ENCODE peak calls at places on chromosomes 5 and 9, in ten cellular contexts. One of them, this sample, is unnamed. For H3K4me1 and H3K9me3, the result is how much of the 10 kb centered on the place peaks cover.

GRCh38 chr5:135631356-135631755 is 52.6 kb upstream of the CXCL14 start:
- DNase-seq in heart left ventricle: no peak
- DNase-seq in SK-N-SH: no peak
- DNase-seq in cardiac muscle cell: no peak
- DNase-seq in PC-9: no peak
- DNase-seq in neural progenitor cell: no peak
- DNase-seq in naive thymus-derived CD4-positive, alpha-beta T cell: no peak
- DNase-seq in tibial artery: no peak
- DNase-seq in upper lobe of right lung: no peak
- DNase-seq in uterus: no peak
- DNase-seq in this sample: no peak

GRCh38 chr9:116594552-116594951 is 92.6 kb upstream of the TRIM32 start:
- DNase-seq in heart left ventricle: no peak
- DNase-seq in SK-N-SH: no peak
- DNase-seq in cardiac muscle cell: peak
- DNase-seq in PC-9: no peak
- DNase-seq in neural progenitor cell: no peak
- DNase-seq in naive thymus-derived CD4-positive, alpha-beta T cell: no peak
- DNase-seq in tibial artery: peak
- DNase-seq in upper lobe of right lung: no peak
- DNase-seq in uterus: peak
- DNase-seq in this sample: no peak

GRCh38 chr9:135604437-135605237 is 34.7 kb downstream of the GLT6D1 start:
- DNase-seq in heart left ventricle: no peak
- DNase-seq in SK-N-SH: peak
- DNase-seq in cardiac muscle cell: no peak
- DNase-seq in PC-9: no peak
- DNase-seq in neural progenitor cell: no peak
- DNase-seq in naive thymus-derived CD4-positive, alpha-beta T cell: no peak
- DNase-seq in tibial artery: no peak
- DNase-seq in upper lobe of right lung: peak
- DNase-seq in uterus: peak
- DNase-seq in this sample: no peak

GRCh38 chr5:82174128-82174918 is 103.8 kb downstream of the RPS23 start:
- DNase-seq in heart left ventricle: peak
- DNase-seq in SK-N-SH: peak
- DNase-seq in cardiac muscle cell: peak
- DNase-seq in PC-9: peak
- DNase-seq in neural progenitor cell: peak
- DNase-seq in naive thymus-derived CD4-positive, alpha-beta T cell: peak
- DNase-seq in tibial artery: peak
- DNase-seq in upper lobe of right lung: peak
- DNase-seq in uterus: peak
- DNase-seq in this sample: no peak

GRCh38 chr5:131513780-131514179 is 121.2 kb downstream of the RAPGEF6 start:
- DNase-seq in heart left ventricle: no peak
- DNase-seq in SK-N-SH: no peak
- DNase-seq in cardiac muscle cell: no peak
- DNase-seq in PC-9: no peak
- DNase-seq in neural progenitor cell: no peak
- DNase-seq in naive thymus-derived CD4-positive, alpha-beta T cell: no peak
- DNase-seq in tibial artery: no peak
- DNase-seq in upper lobe of right lung: no peak
- DNase-seq in uterus: no peak
- DNase-seq in this sample: no peak

GRCh38 chr9:20321683-20322082 is 300.6 kb downstream of the MLLT3 start:
- DNase-seq in heart left ventricle: no peak
- DNase-seq in SK-N-SH: no peak
- DNase-seq in cardiac muscle cell: no peak
- DNase-seq in PC-9: no peak
- DNase-seq in neural progenitor cell: no peak
- DNase-seq in naive thymus-derived CD4-positive, alpha-beta T cell: peak
- DNase-seq in tibial artery: no peak
- DNase-seq in upper lobe of right lung: no peak
- DNase-seq in uterus: no peak
- DNase-seq in this sample: peak

GRCh38 chr5:138789771-138790242 is 36.6 kb downstream of the CTNNA1 start:
- DNase-seq in heart left ventricle: no peak
- DNase-seq in SK-N-SH: peak
- DNase-seq in cardiac muscle cell: peak
- DNase-seq in PC-9: no peak
- DNase-seq in neural progenitor cell: peak
- DNase-seq in naive thymus-derived CD4-positive, alpha-beta T cell: peak
- DNase-seq in tibial artery: no peak
- DNase-seq in upper lobe of right lung: no peak
- DNase-seq in uterus: no peak
- DNase-seq in this sample: no peak

GRCh38 chr5:132024789-132025402 is 13.4 kb upstream of the ACSL6 start:
- DNase-seq in heart left ventricle: no peak
- DNase-seq in SK-N-SH: peak
- DNase-seq in cardiac muscle cell: no peak
- DNase-seq in PC-9: no peak
- DNase-seq in neural progenitor cell: peak
- DNase-seq in naive thymus-derived CD4-positive, alpha-beta T cell: no peak
- DNase-seq in tibial artery: no peak
- DNase-seq in upper lobe of right lung: no peak
- DNase-seq in uterus: no peak
- DNase-seq in this sample: no peak

GRCh38 chr9:113756476-113757198 is 119.5 kb upstream of the ZNF618 start:
- DNase-seq in heart left ventricle: no peak
- DNase-seq in SK-N-SH: no peak
- DNase-seq in cardiac muscle cell: peak
- DNase-seq in PC-9: no peak
- DNase-seq in neural progenitor cell: no peak
- DNase-seq in naive thymus-derived CD4-positive, alpha-beta T cell: no peak
- DNase-seq in tibial artery: no peak
- DNase-seq in upper lobe of right lung: no peak
- DNase-seq in uterus: no peak
- DNase-seq in this sample: no peak

GRCh38 chr5:89722538-89722937 is 687.0 kb downstream of the CETN3 start:
- DNase-seq in heart left ventricle: no peak
- DNase-seq in SK-N-SH: no peak
- DNase-seq in cardiac muscle cell: no peak
- DNase-seq in PC-9: no peak
- DNase-seq in neural progenitor cell: peak
- DNase-seq in naive thymus-derived CD4-positive, alpha-beta T cell: no peak
- DNase-seq in tibial artery: no peak
- DNase-seq in upper lobe of right lung: no peak
- DNase-seq in uterus: no peak
- DNase-seq in this sample: no peak

GRCh38 chr5:172443441-172444109 is 10.8 kb downstream of the SH3PXD2B start:
- DNase-seq in heart left ventricle: peak
- DNase-seq in SK-N-SH: peak
- DNase-seq in cardiac muscle cell: peak
- DNase-seq in PC-9: peak
- DNase-seq in neural progenitor cell: no peak
- DNase-seq in naive thymus-derived CD4-positive, alpha-beta T cell: no peak
- DNase-seq in tibial artery: peak
- DNase-seq in upper lobe of right lung: no peak
- DNase-seq in uterus: peak
- DNase-seq in this sample: no peak

GRCh38 chr9:84061613-84062205 is 81.1 kb downstream of the RMI1 start:
- DNase-seq in heart left ventricle: no peak
- DNase-seq in SK-N-SH: no peak
- DNase-seq in cardiac muscle cell: no peak
- DNase-seq in PC-9: no peak
- DNase-seq in neural progenitor cell: no peak
- DNase-seq in naive thymus-derived CD4-positive, alpha-beta T cell: no peak
- DNase-seq in tibial artery: no peak
- DNase-seq in upper lobe of right lung: no peak
- DNase-seq in uterus: no peak
- DNase-seq in this sample: no peak

GRCh38 chr9:114434878-114435311 is 47.1 kb upstream of the AKNA start:
- DNase-seq in heart left ventricle: no peak
- DNase-seq in SK-N-SH: peak
- DNase-seq in cardiac muscle cell: peak
- DNase-seq in PC-9: peak
- DNase-seq in neural progenitor cell: peak
- DNase-seq in naive thymus-derived CD4-positive, alpha-beta T cell: peak
- DNase-seq in tibial artery: no peak
- DNase-seq in upper lobe of right lung: no peak
- DNase-seq in uterus: no peak
- DNase-seq in this sample: no peak

GRCh38 chr9:134321957-134322741 is 4.1 kb upstream of the RXRA start:
- DNase-seq in heart left ventricle: no peak
- DNase-seq in SK-N-SH: no peak
- DNase-seq in cardiac muscle cell: no peak
- DNase-seq in PC-9: no peak
- DNase-seq in neural progenitor cell: no peak
- DNase-seq in naive thymus-derived CD4-positive, alpha-beta T cell: no peak
- DNase-seq in tibial artery: peak
- DNase-seq in upper lobe of right lung: peak
- DNase-seq in uterus: peak
- DNase-seq in this sample: no peak

GRCh38 chr9:134320916-134321570 is 5.2 kb upstream of the RXRA start:
- DNase-seq in heart left ventricle: peak
- DNase-seq in SK-N-SH: no peak
- DNase-seq in cardiac muscle cell: no peak
- DNase-seq in PC-9: no peak
- DNase-seq in neural progenitor cell: peak
- DNase-seq in naive thymus-derived CD4-positive, alpha-beta T cell: no peak
- DNase-seq in tibial artery: peak
- DNase-seq in upper lobe of right lung: peak
- DNase-seq in uterus: peak
- DNase-seq in this sample: no peak

GRCh38 chr9:134320195-134320885 is 5.9 kb upstream of the RXRA start:
- DNase-seq in heart left ventricle: no peak
- DNase-seq in SK-N-SH: no peak
- DNase-seq in cardiac muscle cell: no peak
- DNase-seq in PC-9: no peak
- DNase-seq in neural progenitor cell: peak
- DNase-seq in naive thymus-derived CD4-positive, alpha-beta T cell: no peak
- DNase-seq in tibial artery: no peak
- DNase-seq in upper lobe of right lung: peak
- DNase-seq in uterus: peak
- DNase-seq in this sample: no peak

GRCh38 chr9:134322781-134323241 is 3.4 kb upstream of the RXRA start:
- DNase-seq in heart left ventricle: peak
- DNase-seq in SK-N-SH: no peak
- DNase-seq in cardiac muscle cell: no peak
- DNase-seq in PC-9: no peak
- DNase-seq in neural progenitor cell: no peak
- DNase-seq in naive thymus-derived CD4-positive, alpha-beta T cell: no peak
- DNase-seq in tibial artery: peak
- DNase-seq in upper lobe of right lung: peak
- DNase-seq in uterus: peak
- DNase-seq in this sample: no peak

GRCh38 chr9:134321571-134321930 is 4.7 kb upstream of the RXRA start:
- DNase-seq in heart left ventricle: no peak
- DNase-seq in SK-N-SH: no peak
- DNase-seq in cardiac muscle cell: no peak
- DNase-seq in PC-9: no peak
- DNase-seq in neural progenitor cell: no peak
- DNase-seq in naive thymus-derived CD4-positive, alpha-beta T cell: no peak
- DNase-seq in tibial artery: peak
- DNase-seq in upper lobe of right lung: peak
- DNase-seq in uterus: peak
- DNase-seq in this sample: no peak
- H3K4me1 ChIP-seq in heart left ventricle: under half
- H3K4me1 ChIP-seq in SK-N-SH: under half
- H3K4me1 ChIP-seq in cardiac muscle cell: half or more
- H3K4me1 ChIP-seq in PC-9: under half
- H3K4me1 ChIP-seq in neural progenitor cell: under half
- H3K4me1 ChIP-seq in naive thymus-derived CD4-positive, alpha-beta T cell: under half
- H3K4me1 ChIP-seq in tibial artery: under half
- H3K4me1 ChIP-seq in upper lobe of right lung: under half
- H3K4me1 ChIP-seq in uterus: under half
- H3K4me1 ChIP-seq in this sample: under half

DNA sequence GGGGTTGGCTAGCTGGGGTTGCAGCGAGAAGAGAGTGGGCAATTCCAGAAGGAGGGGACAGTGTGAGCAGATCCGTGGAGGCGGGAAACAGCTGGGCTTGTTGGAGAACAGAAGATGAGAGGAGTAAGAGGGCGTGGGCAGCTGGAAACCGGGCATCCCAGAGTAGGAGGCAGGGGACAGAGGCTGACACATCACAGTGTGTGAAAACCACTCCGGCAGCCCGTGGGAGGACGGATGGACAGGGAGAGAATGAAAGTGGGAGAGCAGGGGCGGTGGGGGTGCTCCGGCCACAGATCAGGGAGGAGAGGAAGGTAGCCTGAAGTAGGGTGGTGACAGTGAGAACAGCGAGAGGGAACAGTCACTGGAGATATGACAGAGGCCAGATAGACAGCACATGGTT is 8.3 kb upstream of the PSMB7 start:
- DNase-seq in heart left ventricle: no peak
- DNase-seq in SK-N-SH: no peak
- DNase-seq in cardiac muscle cell: no peak
- DNase-seq in PC-9: no peak
- DNase-seq in neural progenitor cell: no peak
- DNase-seq in naive thymus-derived CD4-positive, alpha-beta T cell: no peak
- DNase-seq in tibial artery: no peak
- DNase-seq in upper lobe of right lung: no peak
- DNase-seq in uterus: no peak
- DNase-seq in this sample: no peak
- H3K4me3 ChIP-seq in heart left ventricle: no peak
- H3K4me3 ChIP-seq in SK-N-SH: no peak
- H3K4me3 ChIP-seq in cardiac muscle cell: no peak
- H3K4me3 ChIP-seq in PC-9: no peak
- H3K4me3 ChIP-seq in neural progenitor cell: no peak
- H3K4me3 ChIP-seq in naive thymus-derived CD4-positive, alpha-beta T cell: no peak
- H3K4me3 ChIP-seq in tibial artery: no peak
- H3K4me3 ChIP-seq in upper lobe of right lung: no peak
- H3K4me3 ChIP-seq in uterus: no peak
- H3K4me3 ChIP-seq in this sample: no peak

GRCh38 chr9:11194249-11194648 is 581.4 kb upstream of the PTPRD start:
- DNase-seq in heart left ventricle: no peak
- DNase-seq in SK-N-SH: no peak
- DNase-seq in cardiac muscle cell: no peak
- DNase-seq in PC-9: no peak
- DNase-seq in neural progenitor cell: no peak
- DNase-seq in naive thymus-derived CD4-positive, alpha-beta T cell: no peak
- DNase-seq in tibial artery: no peak
- DNase-seq in upper lobe of right lung: no peak
- DNase-seq in uterus: no peak
- DNase-seq in this sample: no peak
- H3K9me3 ChIP-seq in heart left ventricle: under half
- H3K9me3 ChIP-seq in SK-N-SH: under half
- H3K9me3 ChIP-seq in cardiac muscle cell: under half
- H3K9me3 ChIP-seq in PC-9: under half
- H3K9me3 ChIP-seq in neural progenitor cell: under half
- H3K9me3 ChIP-seq in naive thymus-derived CD4-positive, alpha-beta T cell: under half
- H3K9me3 ChIP-seq in tibial artery: under half
- H3K9me3 ChIP-seq in upper lobe of right lung: under half
- H3K9me3 ChIP-seq in uterus: under half
- H3K9me3 ChIP-seq in this sample: under half

DNA sequence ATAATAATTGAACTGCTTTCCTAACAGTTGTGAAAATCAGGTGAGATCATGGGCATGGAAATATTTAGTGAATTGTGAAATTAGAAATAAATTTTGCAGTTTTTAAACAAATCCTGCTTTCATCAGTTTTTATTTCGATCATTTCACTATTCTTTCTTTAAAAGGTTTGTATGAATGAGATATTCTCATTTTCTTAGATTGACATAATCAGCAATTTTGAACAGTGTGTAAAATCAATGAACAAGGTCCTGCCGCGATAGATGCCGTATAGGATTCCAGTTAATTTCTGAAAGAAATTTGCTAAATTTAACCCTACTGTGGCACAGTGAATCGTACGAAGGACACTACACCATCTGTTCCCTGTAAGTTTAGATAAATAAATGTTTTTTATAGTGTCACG is 7.5 kb downstream of the RAD23B start:
- DNase-seq in heart left ventricle: no peak
- DNase-seq in SK-N-SH: no peak
- DNase-seq in cardiac muscle cell: no peak
- DNase-seq in PC-9: no peak
- DNase-seq in neural progenitor cell: no peak
- DNase-seq in naive thymus-derived CD4-positive, alpha-beta T cell: no peak
- DNase-seq in tibial artery: no peak
- DNase-seq in upper lobe of right lung: no peak
- DNase-seq in uterus: no peak
- DNase-seq in this sample: no peak
- H3K4me1 ChIP-seq in heart left ventricle: half or more
- H3K4me1 ChIP-seq in SK-N-SH: under half
- H3K4me1 ChIP-seq in cardiac muscle cell: under half
- H3K4me1 ChIP-seq in PC-9: half or more
- H3K4me1 ChIP-seq in neural progenitor cell: under half
- H3K4me1 ChIP-seq in naive thymus-derived CD4-positive, alpha-beta T cell: under half
- H3K4me1 ChIP-seq in tibial artery: under half
- H3K4me1 ChIP-seq in upper lobe of right lung: half or more
- H3K4me1 ChIP-seq in uterus: under half
- H3K4me1 ChIP-seq in this sample: under half

This sample was measured in effector memory CD4-positive, alpha-beta T cell.